ENCODE peak calls at places on chromosomes 3 and 15, in six cellular contexts. P, Z, Y, N, R and E are unnamed samples.

GRCh38 chr3:197795200-197795599 is 4.1 kb downstream of the LRCH3 start:
- DNase-seq in P (no peak), Z (peak; percentile 39), Y (no peak), N (no peak), R (no peak), E (no peak)

GRCh38 chr3:134009345-134010000 is 20.3 kb downstream of the SLCO2A1 start:
- DNase-seq in P (no peak), Z (no peak), Y (peak; percentile 82), N (no peak), R (no peak), E (no peak)

GRCh38 chr3:37961622-37962455 is 28.7 kb upstream of the VILL start:
- DNase-seq in P (no peak), Z (no peak), Y (no peak), N (no peak), R (no peak), E (peak; percentile 40)

GRCh38 chr3:183988216-183988790 is 29.4 kb downstream of the ABCC5 start:
- DNase-seq in P (no peak), Z (no peak), Y (peak; percentile 47), N (no peak), R (no peak), E (no peak)

GRCh38 chr3:196645091-196645490 is 5.6 kb downstream of the NRROS start:
- DNase-seq in P (no peak), Z (no peak), Y (no peak), N (no peak), R (no peak), E (no peak)

GRCh38 chr15:62254137-62254934 is 89.3 kb upstream of the C2CD4B start:
- DNase-seq in P (peak; percentile 76), Z (peak; percentile 63), Y (peak; percentile 43), N (peak; percentile 82), R (peak; percentile 88), E (no peak)

GRCh38 chr3:136473716-136474326 is 223.7 kb downstream of the PCCB start:
- DNase-seq in P (no peak), Z (no peak), Y (peak; percentile 65), N (no peak), R (no peak), E (no peak)

GRCh38 chr15:78414608-78415250 is 23.3 kb upstream of the IREB2 start:
- DNase-seq in P (no peak), Z (no peak), Y (no peak), N (no peak), R (no peak), E (no peak)

GRCh38 chr15:75577401-75578205 is 1.5 kb downstream of the PTPN9 start:
- DNase-seq in P (no peak), Z (no peak), Y (peak; percentile 26), N (no peak), R (no peak), E (no peak)

GRCh38 chr15:89814112-89814742 is 425 bp downstream of the ANPEP start:
- DNase-seq in P (no peak), Z (no peak), Y (no peak), N (no peak), R (no peak), E (no peak)

GRCh38 chr15:78065284-78065872 is 12.1 kb downstream of the TBC1D2B start:
- DNase-seq in P (no peak), Z (no peak), Y (peak; percentile 98), N (no peak), R (no peak), E (peak; percentile 87)

GRCh38 chr3:117997201-117998049 is 1037.2 kb downstream of the IGSF11 start:
- DNase-seq in P (peak; percentile 85), Z (peak; percentile 54), Y (peak; percentile 85), N (peak; percentile 87), R (peak; percentile 88), E (peak; percentile 92)

GRCh38 chr3:163508212-163508611 is 1570.1 kb downstream of the SI start:
- DNase-seq in P (no peak), Z (no peak), Y (no peak), N (no peak), R (no peak), E (no peak)

GRCh38 chr3:196193738-196194541 is 17.3 kb downstream of the ZDHHC19 start:
- DNase-seq in P (no peak), Z (no peak), Y (no peak), N (no peak), R (no peak), E (no peak)

GRCh38 chr15:63083046-63083445 is 38.6 kb upstream of the LACTB start:
- DNase-seq in P (no peak), Z (no peak), Y (no peak), N (no peak), R (no peak), E (no peak)

GRCh38 chr3:189822726-189823125 is 191.5 kb downstream of the TP63 start:
- DNase-seq in P (no peak), Z (no peak), Y (no peak), N (no peak), R (no peak), E (no peak)

GRCh38 chr3:157134620-157135191 is 25.2 kb downstream of the CCNL1 start:
- DNase-seq in P (no peak), Z (no peak), Y (peak; percentile 60), N (no peak), R (no peak), E (no peak)

GRCh38 chr15:62432702-62433398 is 267.8 kb upstream of the C2CD4B start:
- DNase-seq in P (no peak), Z (no peak), Y (no peak), N (no peak), R (no peak), E (no peak)

GRCh38 chr3:62125376-62125775 is 248.0 kb downstream of the FEZF2 start:
- DNase-seq in P (no peak), Z (no peak), Y (no peak), N (no peak), R (no peak), E (no peak)

GRCh38 chr3:129226374-129226773 is 23.0 kb upstream of the COPG1 start:
- DNase-seq in P (no peak), Z (peak; percentile 43), Y (peak; percentile 93), N (no peak), R (no peak), E (no peak)

GRCh38 chr3:133563186-133563591 is 10.3 kb upstream of the CDV3 start:
- DNase-seq in P (no peak), Z (no peak), Y (no peak), N (no peak), R (no peak), E (no peak)

GRCh38 chr3:27287052-27287451 is 82.1 kb downstream of the NEK10 start:
- DNase-seq in P (no peak), Z (no peak), Y (no peak), N (no peak), R (no peak), E (no peak)

GRCh38 chr3:152667267-152667666 is 167.7 kb upstream of the P2RY1 start:
- DNase-seq in P (no peak), Z (no peak), Y (no peak), N (no peak), R (no peak), E (no peak)

GRCh38 chr3:35486295-35486694 is 153.0 kb upstream of the ARPP21 start:
- DNase-seq in P (no peak), Z (no peak), Y (no peak), N (no peak), R (no peak), E (no peak)
- TF ChIP-seq CTCF in P (no peak), Z (no peak), Y (no peak), N (no peak), R (no peak), E (no peak)

GRCh38 chr3:42900731-42901420 is 5.1 kb upstream of the ZNF662 start:
- DNase-seq in P (no peak), Z (no peak), Y (no peak), N (no peak), R (no peak), E (no peak)

GRCh38 chr3:42895332-42895868 is 10.5 kb upstream of the ZNF662 start:
- DNase-seq in P (no peak), Z (no peak), Y (no peak), N (no peak), R (no peak), E (no peak)

GRCh38 chr3:42902257-42902656 is 3.7 kb upstream of the ZNF662 start:
- DNase-seq in P (no peak), Z (no peak), Y (no peak), N (no peak), R (no peak), E (no peak)

GRCh38 chr3:42900226-42900625 is 5.7 kb upstream of the ZNF662 start:
- DNase-seq in P (no peak), Z (no peak), Y (no peak), N (no peak), R (no peak), E (no peak)

GRCh38 chr3:42898896-42899675 is 6.9 kb upstream of the ZNF662 start:
- DNase-seq in P (no peak), Z (no peak), Y (no peak), N (no peak), R (no peak), E (no peak)
- TF ChIP-seq CTCF in P (no peak), Z (no peak), Y (no peak), N (no peak), R (no peak), E (no peak)

GRCh38 chr15:66389098-66389858 is 2.6 kb downstream of the MAP2K1 start:
- DNase-seq in P (no peak), Z (no peak), Y (no peak), N (no peak), R (no peak), E (no peak)

GRCh38 chr15:66386204-66387123 is at the start of gene MAP2K1:
- DNase-seq in P (peak; percentile 94), Z (peak; percentile 91), Y (peak; percentile 97), N (peak; percentile 97), R (peak; percentile 98), E (peak; percentile 99)

GRCh38 chr15:66388576-66388975 is 1.9 kb downstream of the MAP2K1 start:
- DNase-seq in P (no peak), Z (no peak), Y (no peak), N (no peak), R (no peak), E (no peak)

GRCh38 chr15:66388057-66388363 is 1.3 kb downstream of the MAP2K1 start:
- DNase-seq in P (no peak), Z (no peak), Y (no peak), N (no peak), R (no peak), E (no peak)

GRCh38 chr15:66387176-66388056 is 704 bp downstream of the MAP2K1 start:
- DNase-seq in P (peak; percentile 33), Z (peak; percentile 43), Y (peak; percentile 76), N (peak; percentile 79), R (peak; percentile 52), E (peak; percentile 88)
- TF ChIP-seq CTCF in P (peak; percentile 44), Z (no peak), Y (peak; percentile 46), N (peak; percentile 56), R (no peak), E (peak; percentile 39)

GRCh38 chr15:76863693-76864092 is 41.4 kb downstream of the SCAPER start:
- DNase-seq in P (no peak), Z (no peak), Y (no peak), N (no peak), R (no peak), E (no peak)

GRCh38 chr15:76865548-76865991 is 39.6 kb downstream of the SCAPER start:
- DNase-seq in P (no peak), Z (no peak), Y (no peak), N (no peak), R (no peak), E (no peak)

GRCh38 chr15:76866008-76866407 is 39.1 kb downstream of the SCAPER start:
- DNase-seq in P (no peak), Z (no peak), Y (no peak), N (no peak), R (no peak), E (no peak)

GRCh38 chr15:76868740-76869139 is 36.4 kb downstream of the SCAPER start:
- DNase-seq in P (no peak), Z (no peak), Y (no peak), N (no peak), R (no peak), E (no peak)

GRCh38 chr15:76866716-76867321 is 38.3 kb downstream of the SCAPER start:
- DNase-seq in P (peak; percentile 5), Z (no peak), Y (peak; percentile 56), N (no peak), R (no peak), E (no peak)
- TF ChIP-seq CTCF in P (peak; percentile 71), Z (no peak), Y (peak; percentile 61), N (peak; percentile 78), R (peak; percentile 35), E (peak; percentile 74)